ENCODE peak calls at places on chromosomes 12 and 14, in eight cellular contexts. S is EH, T is endodermal cell, K is lung, B is progenitor cell of endocrine pancreas, L is bronchial epithelial cell, W is HCT116, O is posterior cingulate gyrus. J is an unnamed sample.

GRCh38 chr12:108777156-108777555 is 45.8 kb upstream of the CORO1C start:
- DNase-seq in O (peak; percentile 44), L (no peak), S (no peak), B (no peak), T (no peak), K (no peak), W (no peak), J (no peak)

GRCh38 chr14:36655963-36656768 is 5.5 kb upstream of the PAX9 start:
- DNase-seq in T (peak; percentile 94), B (peak; percentile 67), K (no peak), L (peak; percentile 34), W (peak; percentile 54), O (peak; percentile 63), S (no peak), J (no peak)

GRCh38 chr12:110310754-110311153 is 29.7 kb downstream of the ATP2A2 start:
- DNase-seq in B (no peak), T (no peak), L (no peak), W (no peak), O (no peak), K (no peak), S (no peak), J (no peak)

GRCh38 chr12:120071493-120072020 is 45.0 kb downstream of the RAB35 start:
- DNase-seq in O (peak; percentile 50), T (peak; percentile 29), B (no peak), K (no peak), S (no peak), W (no peak), L (no peak), J (no peak)

GRCh38 chr14:66543996-66544395 is 36.0 kb downstream of the GPHN start:
- DNase-seq in L (no peak), O (no peak), T (no peak), B (no peak), W (no peak), K (no peak), S (no peak), J (no peak)

GRCh38 chr12:33310471-33310870 is 129.1 kb downstream of the SYT10 start:
- DNase-seq in T (no peak), S (no peak), O (no peak), B (no peak), L (no peak), W (no peak), K (no peak), J (no peak)

GRCh38 chr12:52351196-52352059 is 15.9 kb downstream of the KRT85 start:
- DNase-seq in B (no peak), L (no peak), T (peak; percentile 31), W (no peak), O (no peak), K (no peak), S (no peak), J (peak; percentile 75)

GRCh38 chr14:65040666-65041433 is 54.2 kb downstream of the FNTB start:
- DNase-seq in O (no peak), K (no peak), W (no peak), L (no peak), B (no peak), S (no peak), T (no peak), J (no peak)

GRCh38 chr12:132771126-132771838 is 9.7 kb upstream of the ANKLE2 start:
- DNase-seq in S (peak; percentile 12), K (no peak), O (no peak), T (no peak), W (no peak), B (no peak), L (no peak), J (no peak)

GRCh38 chr12:98754095-98754494 is 109.0 kb downstream of the APAF1 start:
- DNase-seq in L (peak; percentile 57), T (no peak), W (no peak), O (peak; percentile 93), K (no peak), B (no peak), S (peak; percentile 89), J (no peak)

GRCh38 chr12:1083888-1084262 is 92.9 kb downstream of the ERC1 start:
- DNase-seq in W (no peak), T (no peak), B (no peak), O (no peak), K (no peak), S (peak; percentile 79), L (no peak), J (no peak)

GRCh38 chr12:12008232-12008850 is 62.4 kb upstream of the BCL2L14 start:
- DNase-seq in S (no peak), O (no peak), W (no peak), K (no peak), B (no peak), T (peak; percentile 73), L (no peak), J (no peak)

GRCh38 chr12:15689751-15690191 is 99.4 kb downstream of the EPS8 start:
- DNase-seq in W (peak; percentile 53), L (peak; percentile 26), B (no peak), S (no peak), O (no peak), T (no peak), K (no peak), J (no peak)

J was measured in cardiac septum.